ENCODE peak calls at places on chromosomes 5 and 9, in ten cellular contexts. K, X, I, U, Y, L, V, O, R and P are unnamed samples.

GRCh38 chr5:92518318-92518913 is 1062.6 kb downstream of the NR2F1-AS1 start:
- DNase-seq in K (no peak), U (no peak), X (no peak), I (peak), L (peak), O (no peak), Y (no peak), V (peak), R (peak), P (peak)

GRCh38 chr9:33687779-33688178 is 107.6 kb upstream of the PRSS3 start:
- DNase-seq in V (no peak), R (peak), K (no peak), O (no peak), X (no peak), U (no peak), Y (no peak), I (no peak), L (no peak), P (peak)

GRCh38 chr9:129084087-129084486 is 3.2 kb downstream of the DOLPP1 start:
- DNase-seq in Y (no peak), K (no peak), U (no peak), I (no peak), O (no peak), V (no peak), X (no peak), L (no peak), R (no peak), P (no peak)

GRCh38 chr5:180908998-180909731 is 10.2 kb downstream of the BTNL8 start:
- DNase-seq in R (no peak), K (no peak), Y (no peak), X (no peak), O (no peak), L (peak), V (no peak), I (no peak), U (no peak), P (no peak)

GRCh38 chr5:137360607-137361006 is 138.5 kb downstream of the SPOCK1 start:
- DNase-seq in K (no peak), I (no peak), X (no peak), L (no peak), V (no peak), Y (no peak), R (peak), O (no peak), U (no peak), P (no peak)

GRCh38 chr5:56358046-56358445 is 124.9 kb upstream of the ANKRD55 start:
- DNase-seq in V (no peak), U (no peak), I (no peak), Y (no peak), R (no peak), L (no peak), K (no peak), X (no peak), O (no peak), P (no peak)

GRCh38 chr9:27499481-27499880 is 24.6 kb upstream of the IFNK start:
- DNase-seq in R (peak), L (peak), U (no peak), O (no peak), I (peak), V (no peak), X (no peak), Y (no peak), K (no peak), P (peak)

GRCh38 chr5:142902188-142902965 is 132.2 kb downstream of the ARHGAP26 start:
- DNase-seq in K (no peak), I (no peak), Y (no peak), V (no peak), R (no peak), L (no peak), O (no peak), U (no peak), X (no peak), P (no peak)

GRCh38 chr9:14315754-14316573 is 2.0 kb upstream of the NFIB start:
- DNase-seq in Y (no peak), R (no peak), V (no peak), O (peak), L (no peak), U (no peak), X (no peak), K (no peak), I (peak), P (peak)

GRCh38 chr9:69074801-69075200 is 39.2 kb downstream of the FXN start:
- DNase-seq in V (no peak), Y (no peak), R (no peak), U (no peak), L (no peak), O (no peak), K (no peak), I (no peak), X (no peak), P (no peak)

GRCh38 chr5:152938630-152939029 is 533.6 kb upstream of the NMUR2 start:
- DNase-seq in O (no peak), K (no peak), L (no peak), Y (no peak), X (no peak), I (no peak), U (no peak), R (no peak), V (no peak), P (no peak)

GRCh38 chr5:151584057-151584937 is 6.8 kb downstream of the FAT2 start:
- DNase-seq in Y (no peak), U (no peak), X (no peak), V (no peak), K (no peak), O (no peak), I (no peak), L (no peak), R (no peak), P (no peak)

GRCh38 chr5:150978590-150978989 is 41.8 kb upstream of the GPX3 start:
- DNase-seq in I (no peak), K (no peak), O (no peak), Y (no peak), V (no peak), L (no peak), R (no peak), U (no peak), X (no peak), P (no peak)

GRCh38 chr5:36029914-36030313 is 36.8 kb downstream of the UGT3A2 start:
- DNase-seq in V (no peak), K (no peak), O (no peak), L (no peak), X (no peak), U (no peak), Y (no peak), I (no peak), R (no peak), P (no peak)

GRCh38 chr9:708182-708555 is 133.3 kb upstream of the DMRT1 start:
- DNase-seq in I (peak), Y (no peak), V (no peak), L (no peak), X (no peak), K (no peak), O (no peak), R (peak), U (no peak), P (no peak)

GRCh38 chr5:122415481-122416120 is 103.6 kb downstream of the SNCAIP start:
- DNase-seq in O (no peak), L (peak), Y (peak), I (peak), X (no peak), R (peak), U (peak), K (no peak), V (peak), P (peak)

GRCh38 chr5:80963521-80963895 is 3.3 kb downstream of the RASGRF2 start:
- DNase-seq in X (no peak), V (no peak), L (no peak), R (no peak), K (no peak), Y (no peak), I (no peak), O (no peak), U (no peak), P (no peak)

GRCh38 chr9:93680445-93681315 is 104.3 kb downstream of the PHF2 start:
- DNase-seq in O (peak), X (no peak), Y (no peak), V (no peak), R (no peak), I (no peak), U (no peak), L (no peak), K (no peak), P (no peak)

GRCh38 chr9:24296124-24296523 is 249.6 kb downstream of the IZUMO3 start:
- DNase-seq in R (no peak), O (no peak), Y (no peak), V (no peak), L (no peak), X (no peak), K (no peak), U (no peak), I (no peak), P (no peak)

GRCh38 chr9:134217431-134218210 is 53.3 kb upstream of the RNU6ATAC start:
- DNase-seq in L (peak), V (no peak), I (no peak), O (peak), R (no peak), Y (peak), K (no peak), X (no peak), U (no peak), P (no peak)

GRCh38 chr9:78549711-78550110 is 252.8 kb downstream of the PSAT1 start:
- DNase-seq in U (no peak), K (no peak), L (no peak), O (no peak), I (no peak), X (no peak), Y (no peak), R (no peak), V (peak), P (no peak)

GRCh38 chr9:115167175-115167574 is 49.2 kb upstream of the TNC start:
- DNase-seq in X (no peak), V (peak), O (no peak), I (peak), U (peak), K (no peak), L (no peak), Y (no peak), R (peak), P (peak)

GRCh38 chr9:70805953-70806352 is 315.5 kb downstream of the TRPM3 start:
- DNase-seq in I (no peak), L (no peak), Y (peak), X (no peak), U (no peak), R (no peak), V (no peak), K (no peak), O (no peak), P (no peak)

GRCh38 chr5:6447384-6448140 is 1.1 kb upstream of the UBE2QL1 start:
- DNase-seq in L (no peak), I (no peak), U (no peak), X (no peak), R (no peak), Y (no peak), K (no peak), O (no peak), V (no peak), P (no peak)

GRCh38 chr5:14264605-14265316 is 121.6 kb downstream of the TRIO start:
- DNase-seq in X (peak), V (peak), Y (peak), I (peak), L (peak), O (peak), U (peak), K (peak), R (peak), P (peak)

GRCh38 chr5:116626272-116626723 is 51.7 kb upstream of the SEMA6A start:
- DNase-seq in K (peak), X (no peak), L (no peak), R (peak), O (no peak), U (peak), V (no peak), I (peak), Y (no peak), P (peak)

GRCh38 chr9:133657120-133657661 is 21.0 kb downstream of the DBH start:
- DNase-seq in I (no peak), O (no peak), Y (no peak), V (peak), R (no peak), L (no peak), U (no peak), K (no peak), X (peak), P (no peak)

GRCh38 chr5:139639619-139640431 is 8.3 kb upstream of the CXXC5 start:
- DNase-seq in O (no peak), Y (no peak), V (no peak), R (peak), U (no peak), L (no peak), X (no peak), I (no peak), K (no peak), P (no peak)

GRCh38 chr5:117829646-117830045 is 1158.7 kb downstream of the DTWD2 start:
- DNase-seq in O (no peak), U (no peak), V (no peak), R (no peak), I (no peak), X (no peak), K (no peak), Y (no peak), L (no peak), P (no peak)

GRCh38 chr5:142317673-142318261 is 7.1 kb downstream of the SPRY4 start:
- DNase-seq in R (no peak), U (no peak), L (no peak), V (no peak), Y (no peak), I (no peak), K (no peak), O (no peak), X (no peak), P (no peak)

GRCh38 chr5:2017540-2018389 is 135.0 kb upstream of the IRX4 start:
- DNase-seq in U (no peak), V (no peak), O (no peak), I (no peak), X (no peak), R (peak), K (no peak), L (peak), Y (peak), P (peak)
- TF ChIP-seq CTCF in U (peak), V (peak), O (peak), I (peak), X (peak), R (peak), K (no peak), L (peak), Y (peak), P (peak)

GRCh38 chr9:20622330-20623020 is at the start of gene MLLT3:
- DNase-seq in U (peak), V (peak), X (peak), O (peak), L (peak), R (peak), I (peak), Y (no peak), K (peak), P (peak)

GRCh38 chr9:20623748-20624124 is 1.4 kb upstream of the MLLT3 start:
- DNase-seq in V (no peak), I (no peak), K (no peak), O (no peak), Y (no peak), U (no peak), X (no peak), R (no peak), L (no peak), P (no peak)

GRCh38 chr9:20623021-20623747 is 885 bp upstream of the MLLT3 start:
- DNase-seq in Y (no peak), R (peak), L (peak), U (no peak), X (peak), V (no peak), I (no peak), O (peak), K (no peak), P (peak)

GRCh38 chr9:20624201-20625002 is 2.1 kb upstream of the MLLT3 start:
- DNase-seq in X (peak), O (no peak), Y (no peak), V (peak), L (peak), I (peak), K (no peak), U (peak), R (peak), P (peak)

GRCh38 chr9:20625003-20625349 is 2.7 kb upstream of the MLLT3 start:
- DNase-seq in R (no peak), X (no peak), K (no peak), I (no peak), V (no peak), U (no peak), L (no peak), Y (no peak), O (no peak), P (no peak)
- TF ChIP-seq CTCF in R (no peak), X (peak), K (no peak), I (no peak), V (peak), U (no peak), L (no peak), Y (no peak), O (no peak), P (no peak)

GRCh38 chr5:167585184-167585583 is 706.3 kb upstream of the WWC1 start:
- DNase-seq in L (no peak), R (no peak), O (no peak), V (no peak), X (no peak), Y (no peak), I (no peak), K (no peak), U (no peak), P (no peak)

GRCh38 chr5:167582916-167583315 is 708.5 kb upstream of the WWC1 start:
- DNase-seq in Y (no peak), X (no peak), U (peak), I (peak), O (no peak), R (no peak), V (no peak), L (no peak), K (no peak), P (no peak)

GRCh38 chr5:167582263-167582662 is 709.2 kb upstream of the WWC1 start:
- DNase-seq in Y (no peak), U (peak), K (no peak), L (no peak), R (peak), I (peak), O (no peak), V (peak), X (no peak), P (no peak)

GRCh38 chr5:167592114-167592513 is 699.3 kb upstream of the WWC1 start:
- DNase-seq in V (no peak), U (no peak), I (no peak), L (no peak), Y (no peak), R (peak), K (no peak), X (no peak), O (no peak), P (no peak)

GRCh38 chr5:167587768-167588167 is 703.7 kb upstream of the WWC1 start:
- DNase-seq in R (peak), U (peak), O (no peak), V (peak), L (no peak), X (no peak), I (peak), K (no peak), Y (no peak), P (peak)
- TF ChIP-seq CTCF in R (peak), U (peak), O (peak), V (peak), L (peak), X (no peak), I (peak), K (no peak), Y (peak), P (peak)

DNA sequence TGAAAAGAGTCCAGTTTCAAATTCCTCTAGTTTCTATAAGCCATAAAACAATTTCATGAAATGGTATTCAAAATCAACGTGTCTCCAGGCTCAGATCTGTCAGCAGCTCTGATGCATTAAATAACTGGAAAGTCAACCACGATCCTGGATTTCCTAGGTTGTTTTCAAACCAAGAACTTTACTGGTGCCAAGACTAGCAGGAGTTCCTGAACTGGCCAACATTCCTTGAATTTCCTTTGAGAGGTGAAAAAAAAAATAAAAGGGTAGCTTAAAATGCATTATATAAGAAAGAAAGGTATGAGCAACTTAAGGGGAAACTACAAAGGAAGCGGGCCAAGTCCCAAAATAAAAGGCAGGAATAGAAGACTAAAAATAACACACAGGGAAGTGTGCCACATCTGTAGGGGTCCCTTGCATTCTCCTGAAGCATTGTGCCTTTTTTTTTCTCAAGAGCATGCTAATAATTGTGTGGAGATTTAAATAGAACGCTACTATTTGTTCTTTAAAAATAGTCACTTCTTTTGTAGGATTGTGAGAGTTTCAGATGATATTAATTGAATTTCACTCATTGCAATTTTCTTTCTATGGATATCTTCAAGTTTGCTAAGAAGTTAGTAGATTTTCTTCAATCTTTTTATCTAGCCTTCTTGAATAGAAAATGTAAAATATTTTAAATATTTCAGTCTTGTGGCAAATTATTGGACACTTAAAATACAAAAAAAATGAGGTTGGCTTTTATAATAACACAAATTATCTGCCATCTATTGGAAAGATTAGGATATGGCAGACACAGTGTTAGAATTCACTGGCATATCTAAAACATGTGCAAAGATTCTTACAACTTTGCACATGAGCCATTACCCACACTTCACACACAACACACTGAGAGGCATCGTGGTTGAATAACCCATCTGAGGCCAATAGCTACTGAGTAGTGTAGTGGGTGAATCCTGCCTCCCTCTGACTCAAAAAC is 15.3 kb downstream of the ESM1 start:
- DNase-seq in L (no peak), U (peak), Y (no peak), X (no peak), R (no peak), I (no peak), K (no peak), O (no peak), V (no peak), P (no peak)
- TF ChIP-seq CTCF in L (no peak), U (no peak), Y (no peak), X (no peak), R (no peak), I (peak), K (no peak), O (no peak), V (peak), P (peak)

DNA sequence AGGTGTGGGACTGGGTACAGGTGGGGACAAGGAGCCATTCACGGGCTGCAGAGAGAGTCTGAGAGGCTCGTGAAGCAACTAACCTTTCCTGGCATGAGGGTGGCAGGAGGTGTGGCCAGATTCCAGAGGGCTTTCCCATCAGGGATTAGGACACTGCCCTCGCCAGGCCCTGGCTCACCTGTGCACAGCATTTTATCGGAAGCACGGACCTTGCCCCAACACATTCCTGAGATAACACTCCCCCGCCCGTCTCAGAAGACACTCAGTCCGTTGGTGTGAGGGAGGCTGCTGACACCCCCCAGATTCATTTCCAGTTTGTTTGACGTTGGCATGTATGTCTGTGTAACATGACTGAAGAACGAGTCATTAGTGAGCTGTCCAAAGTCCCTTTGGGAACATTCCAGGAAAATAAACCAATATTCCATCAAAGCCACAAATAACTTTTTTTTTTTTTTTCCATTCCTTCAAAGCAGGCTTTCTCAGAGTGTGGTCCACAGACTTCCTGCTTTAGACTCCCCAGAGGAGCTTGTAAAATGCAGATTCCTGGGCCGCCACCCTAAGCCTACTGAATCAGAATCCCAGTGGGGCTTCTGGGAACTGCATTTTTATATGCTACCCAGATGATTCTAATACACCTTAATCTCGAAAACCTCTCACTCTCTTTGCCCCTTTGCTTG is 23.4 kb downstream of the WWC1 start:
- DNase-seq in K (no peak), R (peak), V (peak), U (peak), X (no peak), L (no peak), Y (peak), O (peak), I (peak), P (peak)
- TF ChIP-seq CTCF in K (no peak), R (peak), V (peak), U (no peak), X (no peak), L (no peak), Y (peak), O (no peak), I (no peak), P (peak)

GRCh38 chr9:89323257-89323841 is 5.0 kb downstream of the SECISBP2 start:
- DNase-seq in I (no peak), O (no peak), X (no peak), L (no peak), Y (no peak), K (no peak), U (no peak), V (no peak), R (no peak), P (no peak)

GRCh38 chr9:89315482-89315881 is 2.8 kb upstream of the SECISBP2 start:
- DNase-seq in I (no peak), K (no peak), L (no peak), V (no peak), O (no peak), Y (no peak), X (no peak), U (no peak), R (no peak), P (no peak)

GRCh38 chr9:89318123-89319014 is at the start of gene SECISBP2:
- DNase-seq in X (peak), V (peak), L (peak), I (peak), R (peak), Y (peak), K (peak), U (peak), O (peak), P (peak)

GRCh38 chr9:89317282-89317681 is 1.0 kb upstream of the SECISBP2 start:
- DNase-seq in R (no peak), Y (no peak), O (no peak), X (no peak), I (no peak), U (no peak), V (no peak), L (no peak), K (no peak), P (no peak)

GRCh38 chr9:89319015-89319905 is 960 bp downstream of the SECISBP2 start:
- DNase-seq in U (no peak), I (no peak), V (no peak), X (no peak), L (no peak), O (no peak), K (no peak), R (no peak), Y (no peak), P (no peak)
- TF ChIP-seq CTCF in U (no peak), I (no peak), V (peak), X (peak), L (no peak), O (no peak), K (no peak), R (no peak), Y (no peak), P (no peak)